ENCODE peak calls at places on chromosomes 5 and 9, in ten cellular contexts. T is A549, E is endothelial cell of umbilical vein, Y is body of pancreas, N is heart left ventricle, D is tibial nerve, L is sigmoid colon, O is IMR-90, K is ovary, W is uterus. F is an unnamed sample.

GRCh38 chr9:21708846-21709245 is 93.6 kb upstream of the MTAP start:
- DNase-seq in N (no peak), Y (no peak), K (no peak), L (no peak), D (no peak), E (no peak), T (no peak), W (no peak), O (no peak), F (no peak)

GRCh38 chr5:8953016-8953415 is 592.9 kb downstream of the SEMA5A start:
- DNase-seq in N (no peak), E (no peak), W (no peak), T (no peak), D (no peak), Y (no peak), K (no peak), O (no peak), L (no peak), F (no peak)

GRCh38 chr9:105458404-105458803 is 10.6 kb downstream of the FSD1L start:
- DNase-seq in K (no peak), Y (no peak), T (no peak), W (no peak), O (no peak), E (no peak), L (no peak), N (no peak), D (no peak), F (no peak)

GRCh38 chr9:20584968-20585643 is 37.2 kb downstream of the MLLT3 start:
- DNase-seq in T (no peak), O (no peak), W (no peak), N (no peak), D (no peak), E (no peak), Y (no peak), L (no peak), K (no peak), F (no peak)

GRCh38 chr5:22258139-22258538 is 595.0 kb downstream of the CDH12 start:
- DNase-seq in E (no peak), O (no peak), N (no peak), T (no peak), D (no peak), K (no peak), W (no peak), Y (no peak), L (no peak), F (no peak)

GRCh38 chr9:96522371-96522770 is 72.4 kb downstream of the HABP4 start:
- DNase-seq in L (no peak), N (no peak), O (no peak), K (no peak), W (no peak), T (no peak), Y (no peak), D (no peak), E (no peak), F (no peak)

GRCh38 chr5:32559411-32559810 is 25.9 kb upstream of the SUB1 start:
- DNase-seq in K (no peak), L (no peak), E (no peak), D (no peak), O (no peak), Y (no peak), T (no peak), N (no peak), W (no peak), F (no peak)

GRCh38 chr5:95664204-95664786 is 17.7 kb downstream of the RFESD start:
- DNase-seq in D (no peak), E (peak), Y (peak), T (no peak), O (peak), K (no peak), W (no peak), L (no peak), N (no peak), F (no peak)

GRCh38 chr9:38419216-38419615 is 5.0 kb downstream of the IGFBPL1 start:
- DNase-seq in N (no peak), E (no peak), Y (no peak), O (no peak), T (no peak), K (no peak), L (peak), D (no peak), W (no peak), F (no peak)

GRCh38 chr5:59560553-59560952 is 333.0 kb downstream of the PDE4D start:
- DNase-seq in W (no peak), L (no peak), E (no peak), N (no peak), Y (no peak), O (no peak), K (no peak), D (no peak), T (no peak), F (no peak)

GRCh38 chr5:126370796-126371718 is 52.2 kb upstream of the GRAMD2B start:
- DNase-seq in E (no peak), T (peak), K (no peak), Y (peak), L (no peak), D (no peak), O (peak), W (no peak), N (no peak), F (peak)

GRCh38 chr5:149939572-149939971 is 5.0 kb downstream of the PDE6A start:
- DNase-seq in O (no peak), K (no peak), L (no peak), Y (no peak), E (peak), N (no peak), W (no peak), D (no peak), T (peak), F (no peak)

DNA sequence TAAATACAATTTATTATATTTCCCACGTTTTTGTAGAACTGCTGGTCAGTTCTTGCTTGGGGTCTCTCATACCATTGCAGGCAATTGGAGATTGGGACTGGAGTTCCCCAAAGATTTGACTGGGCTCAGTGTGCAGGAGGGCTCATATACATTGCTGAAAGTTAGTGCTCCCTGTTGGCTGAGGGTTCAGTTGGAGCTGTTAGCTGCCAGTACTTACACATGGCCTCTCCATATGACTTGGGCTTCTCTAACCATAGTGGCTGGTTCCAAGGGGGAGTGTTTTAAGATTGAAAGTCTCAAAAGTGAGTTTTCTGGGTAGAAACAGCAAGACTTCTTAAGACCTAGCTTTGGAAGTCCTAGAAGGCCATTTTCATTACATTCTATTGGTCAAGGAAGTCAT is 102.9 kb downstream of the MAN2A1 start:
- DNase-seq in D (no peak), E (no peak), L (no peak), O (no peak), W (no peak), Y (no peak), N (no peak), T (no peak), K (no peak), F (no peak)
- TF ChIP-seq CTCF in D (no peak), E (no peak), L (no peak), O (no peak), W (no peak), Y (no peak), N (no peak), T (no peak), K (no peak), F (no peak)

GRCh38 chr5:10288600-10289213 is 19.0 kb downstream of the CMBL start:
- DNase-seq in K (no peak), L (no peak), T (no peak), W (no peak), N (peak), Y (peak), O (no peak), E (no peak), D (peak), F (peak)
- TF ChIP-seq POLR2A in K (no peak), L (no peak), T (no peak), W (no peak), N (no peak), Y (no peak), O (no peak), E (no peak), D (no peak), F (no peak)

GRCh38 chr9:123322771-123323481 is 33.1 kb upstream of the CRB2 start:
- DNase-seq in K (no peak), W (no peak), D (no peak), T (no peak), O (no peak), E (no peak), N (no peak), Y (no peak), L (no peak), F (no peak)
- H3K4me3 ChIP-seq in K (no peak), W (no peak), D (no peak), T (no peak), O (no peak), E (no peak), N (no peak), Y (no peak), L (no peak), F (no peak)

GRCh38 chr5:138464018-138464387 is 1.3 kb upstream of the EGR1 start:
- DNase-seq in E (peak), O (peak), D (peak), W (peak), L (peak), T (peak), K (peak), Y (peak), N (peak), F (peak)

GRCh38 chr5:138464388-138465287 is 641 bp upstream of the EGR1 start:
- DNase-seq in Y (peak), W (peak), L (peak), K (peak), E (peak), N (peak), O (peak), D (peak), T (peak), F (peak)

GRCh38 chr5:138461343-138462125 is 3.7 kb upstream of the EGR1 start:
- DNase-seq in D (no peak), E (peak), W (no peak), N (peak), O (peak), Y (no peak), L (no peak), T (peak), K (no peak), F (no peak)

GRCh38 chr5:138465288-138466057 is at the start of gene EGR1:
- DNase-seq in Y (peak), O (peak), K (peak), D (peak), E (peak), W (peak), N (peak), T (peak), L (peak), F (peak)

GRCh38 chr5:138463335-138464017 is 1.8 kb upstream of the EGR1 start:
- DNase-seq in N (no peak), E (no peak), W (no peak), T (peak), D (no peak), K (peak), Y (peak), L (peak), O (no peak), F (no peak)
- TF ChIP-seq CTCF in N (no peak), E (no peak), W (no peak), T (no peak), D (no peak), K (no peak), Y (no peak), L (no peak), O (no peak), F (no peak)

GRCh38 chr5:36151434-36152323 is at the start of the genes LMBRD2 and SKP2:
- DNase-seq in W (peak), L (peak), O (peak), K (peak), T (peak), Y (peak), D (peak), E (peak), N (peak), F (peak)
- TF ChIP-seq POLR2A in W (peak), L (peak), O (peak), K (no peak), T (peak), Y (peak), D (peak), E (peak), N (no peak), F (peak)

GRCh38 chr5:52269395-52269794 is 518.3 kb upstream of the ITGA1 start:
- DNase-seq in E (no peak), D (no peak), O (no peak), N (no peak), Y (no peak), T (no peak), L (no peak), W (no peak), K (no peak), F (no peak)

GRCh38 chr5:52269853-52270252 is 517.9 kb upstream of the ITGA1 start:
- DNase-seq in K (no peak), N (no peak), W (no peak), O (no peak), T (no peak), L (no peak), D (no peak), E (no peak), Y (no peak), F (no peak)
- H3K4me3 ChIP-seq in K (no peak), N (no peak), W (no peak), O (peak), T (no peak), L (peak), D (no peak), E (no peak), Y (no peak), F (no peak)

DNA sequence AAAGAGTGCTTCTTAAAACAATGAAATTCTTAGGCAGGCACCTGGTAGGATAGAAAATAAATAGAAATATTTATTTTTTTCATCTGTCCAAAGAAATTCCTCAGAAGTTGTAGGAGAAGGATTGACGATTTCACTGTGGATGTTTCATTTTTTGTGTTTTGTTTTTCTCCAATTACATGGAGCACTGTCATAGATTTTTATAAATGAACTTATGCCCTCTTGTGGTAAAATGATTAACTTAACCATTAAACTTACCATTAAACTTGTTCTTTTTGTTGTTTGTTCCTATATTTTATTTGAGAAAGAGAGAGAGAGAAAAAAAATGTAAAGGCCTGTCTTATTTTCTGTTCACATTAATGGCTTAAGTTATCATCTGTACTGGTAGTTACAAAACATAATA is 339.2 kb downstream of the PRR16 start:
- DNase-seq in L (no peak), N (no peak), O (peak), Y (no peak), W (no peak), D (no peak), T (no peak), K (no peak), E (peak), F (no peak)
- TF ChIP-seq CTCF in L (no peak), N (no peak), O (peak), Y (peak), W (no peak), D (no peak), T (peak), K (no peak), E (no peak), F (peak)

DNA sequence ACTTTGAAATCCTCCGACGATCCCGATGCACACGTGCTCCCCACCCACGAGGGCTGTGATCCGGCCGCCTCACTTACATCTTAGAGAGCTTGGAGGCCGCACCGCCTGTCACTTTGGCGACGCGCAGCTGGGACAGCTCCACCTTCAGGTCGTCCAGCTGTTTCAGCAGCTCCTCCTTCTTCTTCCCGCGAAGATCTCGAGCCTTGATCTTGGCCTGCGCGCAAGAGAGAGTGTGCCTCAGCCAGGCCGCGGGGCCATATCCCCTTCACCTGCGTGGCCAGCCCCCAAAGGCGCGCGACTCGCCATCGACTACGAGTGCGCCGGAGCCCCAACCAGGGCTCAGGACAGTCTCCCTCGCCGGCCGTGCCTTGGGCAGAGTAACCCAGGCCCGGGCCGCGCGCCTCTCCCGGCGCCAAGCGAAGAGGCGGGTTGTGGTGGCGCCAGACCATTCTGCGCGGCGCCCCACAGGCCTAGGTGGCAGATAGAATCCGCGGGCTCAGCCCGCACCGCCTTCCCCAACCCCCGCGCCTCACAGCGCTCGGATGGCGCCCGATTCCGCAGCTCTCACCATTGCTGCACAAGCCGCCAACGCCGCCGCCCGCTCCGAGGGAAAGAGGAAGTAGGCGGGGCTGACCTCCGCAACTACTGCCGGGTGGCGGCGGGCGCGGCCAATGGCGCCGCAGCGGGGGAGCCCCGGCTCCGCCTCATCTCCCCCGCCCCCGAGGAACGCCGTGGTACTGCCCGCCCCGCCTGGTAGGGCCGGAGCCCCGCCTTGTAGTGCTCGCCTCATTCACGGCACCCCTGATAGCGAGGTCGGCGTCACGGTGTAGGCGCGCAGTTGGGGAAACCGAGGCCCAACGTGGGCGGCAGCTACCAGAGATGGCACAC is at the start of the genes ARPC5L and RPL35:
- DNase-seq in K (peak), E (peak), L (peak), T (peak), W (peak), Y (peak), O (peak), N (peak), D (peak), F (peak)
- TF ChIP-seq POLR2A in K (peak), E (peak), L (peak), T (peak), W (peak), Y (peak), O (peak), N (no peak), D (peak), F (peak)

GRCh38 chr5:82817897-82818676 is 259.1 kb downstream of the TMEM167A start:
- DNase-seq in E (no peak), D (no peak), O (no peak), K (no peak), N (no peak), T (no peak), L (no peak), W (no peak), Y (no peak), F (no peak)

GRCh38 chr5:82821978-82822927 is 254.9 kb downstream of the TMEM167A start:
- DNase-seq in Y (no peak), L (no peak), N (no peak), E (no peak), W (no peak), D (no peak), K (no peak), O (no peak), T (no peak), F (no peak)

GRCh38 chr5:82820188-82820587 is 257.0 kb downstream of the TMEM167A start:
- DNase-seq in N (no peak), Y (no peak), K (no peak), D (no peak), E (no peak), L (no peak), T (no peak), O (no peak), W (no peak), F (no peak)

GRCh38 chr5:82815871-82816270 is 261.3 kb downstream of the TMEM167A start:
- DNase-seq in Y (no peak), N (no peak), T (no peak), L (no peak), W (no peak), E (no peak), K (no peak), D (no peak), O (no peak), F (no peak)

GRCh38 chr5:82820958-82821880 is 256.0 kb downstream of the TMEM167A start:
- DNase-seq in D (no peak), T (no peak), K (no peak), L (no peak), W (no peak), E (no peak), Y (no peak), O (no peak), N (no peak), F (no peak)
- H3K4me3 ChIP-seq in D (no peak), T (no peak), K (no peak), L (no peak), W (no peak), E (no peak), Y (no peak), O (no peak), N (no peak), F (no peak)

F was measured in right lobe of liver.